ENCODE peak calls at places on chromosomes 5 and 9, in four cellular contexts. One of them, this sample, is unnamed.

GRCh38 chr9:136401173-136401922 is 1.4 kb upstream of the SNAPC4 start:
- DNase-seq in CD4-positive, CD25-positive, alpha-beta regulatory T cell: no peak
- DNase-seq in ovary: no peak
- DNase-seq in gastrocnemius medialis: no peak
- DNase-seq in this sample: no peak

GRCh38 chr5:65742565-65743231 is 20.7 kb downstream of the NLN start:
- DNase-seq in CD4-positive, CD25-positive, alpha-beta regulatory T cell: no peak
- DNase-seq in ovary: no peak
- DNase-seq in gastrocnemius medialis: no peak
- DNase-seq in this sample: no peak

GRCh38 chr9:110842976-110843375 is 174.4 kb downstream of the MUSK start:
- DNase-seq in CD4-positive, CD25-positive, alpha-beta regulatory T cell: no peak
- DNase-seq in ovary: no peak
- DNase-seq in gastrocnemius medialis: no peak
- DNase-seq in this sample: no peak

GRCh38 chr5:115264786-115265185 is 2.1 kb upstream of the PGGT1B start:
- DNase-seq in CD4-positive, CD25-positive, alpha-beta regulatory T cell: no peak
- DNase-seq in ovary: no peak
- DNase-seq in gastrocnemius medialis: no peak
- DNase-seq in this sample: no peak

GRCh38 chr9:86944974-86945867 is 2.1 kb downstream of the GAS1 start:
- DNase-seq in CD4-positive, CD25-positive, alpha-beta regulatory T cell: no peak
- DNase-seq in ovary: no peak
- DNase-seq in gastrocnemius medialis: no peak
- DNase-seq in this sample: no peak

GRCh38 chr5:139468421-139468931 is 2.3 kb upstream of the SMIM33 start:
- DNase-seq in CD4-positive, CD25-positive, alpha-beta regulatory T cell: no peak
- DNase-seq in ovary: no peak
- DNase-seq in gastrocnemius medialis: no peak
- DNase-seq in this sample: no peak

GRCh38 chr5:51829691-51830090 is 446.4 kb downstream of the ISL1 start:
- DNase-seq in CD4-positive, CD25-positive, alpha-beta regulatory T cell: no peak
- DNase-seq in ovary: no peak
- DNase-seq in gastrocnemius medialis: no peak
- DNase-seq in this sample: no peak

GRCh38 chr5:137737349-137738256 is 1.7 kb upstream of the KLHL3 start:
- DNase-seq in CD4-positive, CD25-positive, alpha-beta regulatory T cell: no peak
- DNase-seq in ovary: no peak
- DNase-seq in gastrocnemius medialis: no peak
- DNase-seq in this sample: no peak

GRCh38 chr9:13941686-13942085 is 372.3 kb downstream of the NFIB start:
- DNase-seq in CD4-positive, CD25-positive, alpha-beta regulatory T cell: no peak
- DNase-seq in ovary: no peak
- DNase-seq in gastrocnemius medialis: no peak
- DNase-seq in this sample: no peak